ENCODE peak calls at places on chromosome 10, in nine cellular contexts. J is OCI-LY7; M is activated CD4-positive, alpha-beta T cell treated with anti-CD3 and anti-CD28 coated beads, Interleukin-2, amount 10 ng/mL, durations not matched to agents 7 days and 5 days; N is cardiac muscle cell; S is GM20000; R is Daoy; X is D341Med; K is AG09309; W is foreskin fibroblast. G is an unnamed sample.

GRCh38 chr10:6748981-6749630 is 169.0 kb upstream of the PRKCQ start:
- DNase-seq in K (no peak), S (no peak), N (no peak), X (no peak), R (peak), W (peak), M (no peak), J (no peak), G (no peak)

GRCh38 chr10:43128958-43129706 is 9.1 kb upstream of the CSGALNACT2 start:
- DNase-seq in J (no peak), K (peak), W (peak), S (peak), R (peak), X (no peak), N (peak), M (peak), G (no peak)

GRCh38 chr10:6953131-6953834 is 373.2 kb upstream of the PRKCQ start:
- DNase-seq in M (no peak), J (no peak), N (no peak), X (no peak), S (no peak), K (no peak), W (no peak), R (no peak), G (no peak)

GRCh38 chr10:125060851-125061556 is 99.4 kb downstream of the CTBP2 start:
- DNase-seq in S (no peak), M (peak), J (peak), X (peak), K (peak), W (peak), N (peak), R (peak), G (peak)

GRCh38 chr10:58356756-58357155 is 21.9 kb downstream of the UBE2D1 start:
- DNase-seq in M (no peak), J (no peak), R (no peak), S (no peak), K (no peak), N (peak), X (no peak), W (no peak), G (no peak)

GRCh38 chr10:75405201-75406143 is 3.9 kb upstream of the ZNF503 start:
- DNase-seq in S (peak), J (no peak), M (no peak), K (no peak), W (no peak), X (peak), R (peak), N (no peak), G (peak)

GRCh38 chr10:131923059-131923756 is 22.4 kb downstream of the PPP2R2D start:
- DNase-seq in X (no peak), S (no peak), W (no peak), J (no peak), N (no peak), K (no peak), R (no peak), M (no peak), G (no peak)

GRCh38 chr10:133018491-133018890 is 69.2 kb upstream of the ADGRA1 start:
- DNase-seq in W (no peak), R (no peak), K (no peak), N (no peak), X (no peak), J (no peak), M (no peak), S (no peak), G (no peak)

GRCh38 chr10:92045641-92046106 is 122.1 kb downstream of the BTAF1 start:
- DNase-seq in S (no peak), K (no peak), J (no peak), M (no peak), R (no peak), W (no peak), N (no peak), X (no peak), G (no peak)

GRCh38 chr10:123180101-123180500 is 25.9 kb downstream of the BUB3 start:
- DNase-seq in S (no peak), X (no peak), M (no peak), R (no peak), N (no peak), J (no peak), W (no peak), K (no peak), G (no peak)

GRCh38 chr10:44696496-44696895 is 214.6 kb upstream of the TMEM72 start:
- DNase-seq in W (peak), N (peak), J (no peak), X (no peak), R (peak), K (peak), S (no peak), M (no peak), G (no peak)

GRCh38 chr10:132482090-132482489 is 55.5 kb upstream of the INPP5A start:
- DNase-seq in J (no peak), N (peak), X (no peak), K (peak), W (peak), M (no peak), S (no peak), R (peak), G (no peak)

GRCh38 chr10:73889014-73889413 is 14.7 kb upstream of the CAMK2G start:
- DNase-seq in M (no peak), K (peak), X (no peak), J (no peak), S (no peak), R (peak), W (no peak), N (peak), G (no peak)

GRCh38 chr10:122051609-122052385 is 62.8 kb downstream of the TACC2 start:
- DNase-seq in K (peak), N (peak), R (peak), W (peak), X (no peak), J (no peak), S (no peak), M (no peak), G (peak)

GRCh38 chr10:48332166-48332870 is 25.8 kb downstream of the MAPK8 start:
- DNase-seq in M (no peak), W (no peak), K (no peak), X (no peak), N (no peak), R (no peak), J (no peak), S (no peak), G (no peak)

GRCh38 chr10:78934499-78934898 is 134.3 kb upstream of the ZMIZ1 start:
- DNase-seq in X (no peak), W (no peak), J (no peak), N (no peak), R (peak), K (no peak), M (no peak), S (no peak), G (no peak)

GRCh38 chr10:132407846-132408278 is 10.9 kb downstream of the PWWP2B start:
- DNase-seq in W (no peak), K (no peak), J (peak), X (no peak), R (no peak), M (no peak), S (no peak), N (peak), G (peak)

GRCh38 chr10:30967654-30968421 is 63.8 kb downstream of the ZNF438 start:
- DNase-seq in R (no peak), S (no peak), K (no peak), X (no peak), J (no peak), M (no peak), N (peak), W (no peak), G (no peak)

GRCh38 chr10:86341361-86341811 is 25.2 kb downstream of the GRID1 start:
- DNase-seq in K (no peak), J (no peak), M (no peak), X (no peak), N (peak), W (no peak), R (no peak), S (no peak), G (no peak)

GRCh38 chr10:100912013-100912608 is 652 bp upstream of the SLF2 start:
- DNase-seq in X (no peak), N (peak), W (no peak), K (no peak), M (no peak), J (no peak), S (no peak), R (peak), G (no peak)

GRCh38 chr10:48767752-48768450 is 83.2 kb downstream of the WDFY4 start:
- DNase-seq in S (no peak), J (no peak), M (no peak), X (peak), W (no peak), N (no peak), K (no peak), R (no peak), G (no peak)

GRCh38 chr10:122267849-122268737 is 3.0 kb upstream of the BTBD16 start:
- DNase-seq in S (peak), X (peak), N (peak), K (no peak), R (peak), M (peak), W (no peak), J (peak), G (peak)

G was measured in WERI-Rb-1.